ENCODE peak calls at places on chromosomes 11 and 22, in four cellular contexts. U is HCT116, B is K562, O is HepG2. V is an unnamed sample. For H3K36me3, the result is how much of the 10 kb centered on the place peaks cover.

GRCh38 chr11:4448995-4449394 is at the start of gene OR52K2:
- DNase-seq in U (no peak), O (no peak), B (no peak), V (no peak)

GRCh38 chr22:17772963-17773605 is 1.2 kb downstream of the BID start:
- DNase-seq in O (no peak), B (peak), U (no peak), V (no peak)

GRCh38 chr22:40232624-40233023 is 54.9 kb downstream of the TNRC6B start:
- DNase-seq in U (no peak), O (no peak), B (no peak), V (no peak)

GRCh38 chr11:121421149-121421906 is 30.8 kb upstream of the SORL1 start:
- DNase-seq in O (no peak), B (no peak), U (no peak), V (no peak)

GRCh38 chr22:29470159-29470855 is 9.7 kb upstream of the NEFH start:
- DNase-seq in U (peak), B (peak), O (peak), V (peak)

GRCh38 chr11:45879803-45880685 is 5.4 kb upstream of the MAPK8IP1 start:
- DNase-seq in O (no peak), B (peak), U (no peak), V (no peak)

GRCh38 chr22:25120093-25120561 is 79.5 kb upstream of the CRYBB3 start:
- DNase-seq in U (peak), O (peak), B (no peak), V (no peak)

GRCh38 chr22:48838376-48838775 is 989.3 kb downstream of the BRD1 start:
- DNase-seq in O (no peak), B (no peak), U (no peak), V (no peak)

GRCh38 chr11:4127357-4127756 is 32.8 kb downstream of the RRM1 start:
- DNase-seq in U (no peak), O (no peak), B (no peak), V (no peak)

GRCh38 chr11:46036009-46036408 is 85.2 kb downstream of the PHF21A start:
- DNase-seq in O (no peak), B (no peak), U (no peak), V (no peak)

GRCh38 chr11:12061851-12062560 is 48.4 kb upstream of the MICAL2 start:
- DNase-seq in B (no peak), U (no peak), O (no peak), V (no peak)

GRCh38 chr11:120717623-120718022 is 206.1 kb downstream of the GRIK4 start:
- DNase-seq in U (no peak), B (no peak), O (no peak), V (no peak)

GRCh38 chr11:79762271-79762935 is 321.6 kb upstream of the TENM4 start:
- DNase-seq in O (peak), U (no peak), B (no peak), V (no peak)

GRCh38 chr11:44191322-44192014 is 96.0 kb downstream of the EXT2 start:
- DNase-seq in U (no peak), B (no peak), O (no peak), V (no peak)

GRCh38 chr11:134864968-134865305 is 452.9 kb upstream of the B3GAT1 start:
- DNase-seq in B (no peak), O (no peak), U (no peak), V (no peak)

GRCh38 chr11:11038339-11039248 is 180.7 kb upstream of the ZBED5 start:
- DNase-seq in O (no peak), U (no peak), B (no peak), V (no peak)

GRCh38 chr11:87304350-87304749 is 266.6 kb downstream of the TMEM135 start:
- DNase-seq in O (no peak), B (no peak), U (no peak), V (no peak)

GRCh38 chr22:17131686-17132085 is 10.5 kb upstream of the TMEM121B start:
- DNase-seq in O (no peak), U (no peak), B (no peak), V (no peak)

GRCh38 chr22:26848244-26848920 is 191.0 kb downstream of the MIAT start:
- DNase-seq in O (no peak), B (no peak), U (no peak), V (no peak)

GRCh38 chr11:27213232-27213660 is 149.8 kb downstream of the CCDC34 start:
- DNase-seq in B (no peak), U (no peak), O (no peak), V (peak)

GRCh38 chr11:77560605-77561004 is 29.1 kb upstream of the AQP11 start:
- DNase-seq in O (peak), U (peak), B (no peak), V (no peak)

GRCh38 chr11:14258177-14258935 is 100.6 kb downstream of the RRAS2 start:
- DNase-seq in O (peak), B (no peak), U (peak), V (peak)

GRCh38 chr22:18091916-18092526 is 14.2 kb downstream of the PEX26 start:
- DNase-seq in O (peak), U (no peak), B (no peak), V (no peak)

GRCh38 chr11:130546438-130546837 is 98.0 kb downstream of the ADAMTS15 start:
- DNase-seq in O (no peak), B (no peak), U (no peak), V (no peak)

GRCh38 chr11:94132152-94132558 is 3.5 kb downstream of the PANX1 start:
- DNase-seq in U (no peak), O (no peak), B (no peak), V (no peak)

GRCh38 chr11:77136074-77136473 is 8.0 kb downstream of the MYO7A start:
- DNase-seq in B (no peak), O (no peak), U (no peak), V (no peak)

GRCh38 chr22:37139762-37140161 is 10.0 kb downstream of the IL2RB start:
- DNase-seq in O (no peak), B (no peak), U (no peak), V (no peak)

GRCh38 chr11:68950776-68951175 is 30.0 kb downstream of the MRGPRD start:
- DNase-seq in B (no peak), U (no peak), O (no peak), V (no peak)

GRCh38 chr11:82867495-82868082 is 32.6 kb downstream of the PRCP start:
- DNase-seq in B (peak), U (peak), O (peak), V (peak)

GRCh38 chr11:87849216-87849615 is 326.0 kb downstream of the RAB38 start:
- DNase-seq in B (no peak), O (no peak), U (no peak), V (no peak)

GRCh38 chr11:112211556-112211955 is 14.7 kb upstream of the PTS start:
- DNase-seq in U (no peak), O (no peak), B (no peak), V (no peak)

GRCh38 chr11:1750481-1750839 is at the start of gene IFITM10:
- DNase-seq in O (no peak), U (no peak), B (peak), V (no peak)

GRCh38 chr11:42992594-42992993 is 319.2 kb upstream of the API5 start:
- DNase-seq in U (no peak), B (no peak), O (no peak), V (no peak)

GRCh38 chr22:37484115-37485005 is 1.8 kb downstream of the MFNG start:
- DNase-seq in O (no peak), U (no peak), B (no peak), V (no peak)

GRCh38 chr11:45007011-45007410 is 56.3 kb upstream of the TP53I11 start:
- DNase-seq in U (no peak), B (no peak), O (no peak), V (no peak)

DNA sequence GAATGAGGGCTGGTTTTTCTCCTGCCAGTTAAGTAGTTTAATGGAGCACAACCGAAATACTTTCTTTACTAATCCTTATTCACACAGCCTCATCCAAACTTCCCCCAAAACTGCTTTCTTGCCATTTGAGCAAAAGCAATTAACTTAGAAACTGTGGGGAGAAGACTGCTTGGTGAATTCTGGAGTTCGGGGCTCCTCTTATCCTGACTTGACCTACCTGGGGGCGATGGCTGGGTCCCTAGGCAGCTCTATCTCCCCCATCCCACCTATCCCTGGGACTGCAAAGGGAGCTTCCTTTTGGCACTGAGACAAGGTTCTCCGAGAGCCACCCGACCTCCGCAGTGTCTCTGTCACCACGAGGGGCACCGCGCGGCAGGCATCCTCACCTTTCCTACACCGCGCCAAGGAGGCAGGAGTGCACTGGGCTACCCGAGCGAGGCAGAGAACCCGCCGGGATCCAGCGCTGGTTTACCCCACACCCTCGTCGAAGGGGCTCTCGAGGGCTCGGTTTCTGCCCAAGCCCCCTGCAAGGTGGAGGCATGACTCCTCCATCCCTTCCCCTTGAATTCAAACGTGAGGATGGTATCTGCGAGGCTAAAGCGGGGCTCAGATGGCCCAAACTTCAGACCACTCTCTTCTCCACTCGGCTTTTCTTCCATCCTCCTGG is 731 bp downstream of the DESI1 start:
- DNase-seq in B (peak), U (no peak), O (peak), V (no peak)
- TF ChIP-seq POLR2AphosphoS5 in B (no peak), U (no peak), O (no peak), V (no peak)

GRCh38 chr11:117391181-117391580 is 63.5 kb downstream of the CEP164 start:
- DNase-seq in B (no peak), U (no peak), O (no peak), V (no peak)
- H3K36me3 ChIP-seq in B (under half), U (under half), O (under half), V (under half)

DNA sequence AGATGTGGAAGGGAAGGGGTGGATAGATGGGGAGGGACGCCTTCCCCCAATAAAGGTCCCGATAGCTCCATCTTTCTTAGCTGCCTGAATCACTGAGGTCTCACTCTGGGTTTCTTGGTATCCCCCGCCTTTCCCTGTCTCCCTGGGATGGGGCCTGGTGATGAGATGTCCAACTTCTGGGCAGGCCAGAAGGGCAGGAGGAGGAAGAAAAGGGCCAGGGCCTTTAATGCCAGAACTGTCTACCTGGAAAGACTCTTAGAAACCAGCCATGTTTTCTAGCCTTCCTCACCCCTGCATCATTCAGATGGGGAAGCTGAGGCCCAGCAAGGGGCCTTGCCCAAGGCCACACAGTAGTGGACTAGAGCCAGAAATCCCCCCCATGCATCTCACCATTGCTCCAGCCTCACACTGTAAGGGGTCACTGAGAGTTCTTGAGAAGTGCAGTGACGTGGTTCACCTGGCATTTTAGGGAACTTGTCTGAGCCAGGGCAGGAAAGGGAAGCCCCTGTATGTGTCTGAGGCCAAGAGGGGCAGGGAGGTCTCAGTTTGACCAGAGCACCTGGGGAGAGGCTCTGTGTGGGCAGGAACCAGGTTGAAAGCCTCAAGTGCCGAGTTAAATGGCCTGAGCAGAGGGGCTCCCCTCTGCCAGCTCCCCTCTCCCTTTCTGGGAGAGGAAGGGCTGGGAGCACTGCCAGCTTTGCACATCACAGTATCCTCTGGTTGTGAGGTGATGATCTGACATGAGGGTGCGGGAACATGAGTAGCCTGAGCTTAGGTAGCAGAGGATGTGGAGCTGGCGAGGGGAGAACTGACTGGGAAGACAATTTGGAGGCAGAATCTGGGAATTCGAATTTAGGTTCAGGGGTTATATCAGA is 14.3 kb downstream of the ARHGEF17 start:
- DNase-seq in O (no peak), U (no peak), B (no peak), V (no peak)
- TF ChIP-seq TCF7L2 in O (no peak), U (no peak), B (no peak), V (no peak)

GRCh38 chr11:119474682-119475596 is 52.0 kb upstream of the THY1 start:
- DNase-seq in B (peak), U (no peak), O (peak), V (peak)
- TF ChIP-seq POLR2AphosphoS5 in B (no peak), U (no peak), O (no peak), V (no peak)

GRCh38 chr11:34830035-34830434 is 86.1 kb downstream of the APIP start:
- DNase-seq in U (no peak), B (peak), O (no peak), V (no peak)

GRCh38 chr11:34826384-34826726 is 89.8 kb downstream of the APIP start:
- DNase-seq in B (no peak), O (no peak), U (no peak), V (no peak)

GRCh38 chr11:34833602-34834001 is 82.6 kb downstream of the APIP start:
- DNase-seq in U (no peak), B (no peak), O (no peak), V (no peak)

GRCh38 chr11:34827239-34827638 is 88.9 kb downstream of the APIP start:
- DNase-seq in U (no peak), O (no peak), B (no peak), V (no peak)

DNA sequence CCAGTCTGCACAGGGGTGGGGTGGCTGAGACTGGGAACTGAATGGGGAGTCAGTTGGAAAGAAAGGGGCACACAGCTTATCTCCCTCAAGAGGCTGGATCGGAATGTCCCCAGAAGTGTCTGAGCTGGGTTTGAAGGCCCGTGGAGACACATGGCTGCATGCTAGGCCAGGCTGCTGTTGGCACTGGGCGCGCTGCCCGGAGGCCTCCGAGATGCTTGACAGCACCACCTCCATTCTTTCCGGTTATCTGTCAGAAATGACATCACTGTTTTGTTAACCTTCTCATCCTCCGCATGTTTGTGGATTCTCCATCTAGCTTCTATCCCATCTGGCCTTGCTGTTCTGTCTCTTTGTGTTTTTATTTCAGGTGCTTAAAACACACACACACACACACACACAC is 85.5 kb downstream of the APIP start:
- DNase-seq in B (no peak), O (no peak), U (no peak), V (no peak)
- H3K36me3 ChIP-seq in B (under half), O (under half), U (under half), V (under half)

GRCh38 chr11:16215352-16215751 is 141.0 kb downstream of the SOX6 start:
- DNase-seq in B (no peak), O (no peak), U (no peak), V (no peak)
- TF ChIP-seq TCF7L2 in B (no peak), O (no peak), U (no peak), V (no peak)

GRCh38 chr11:8597182-8597581 is 3.2 kb upstream of the STK33 start:
- DNase-seq in O (no peak), U (no peak), B (no peak), V (no peak)
- TF ChIP-seq POLR2AphosphoS5 in O (no peak), U (no peak), B (no peak), V (no peak)

GRCh38 chr11:2940166-2940929 is 11.1 kb upstream of the PHLDA2 start:
- DNase-seq in O (peak), U (peak), B (no peak), V (no peak)
- H3K36me3 ChIP-seq in O (under half), U (under half), B (under half), V (under half)

GRCh38 chr22:49996532-49997220 is 15.9 kb downstream of the IL17REL start:
- DNase-seq in B (no peak), O (no peak), U (no peak), V (no peak)
- TF ChIP-seq TCF7L2 in B (no peak), O (no peak), U (no peak), V (no peak)

DNA sequence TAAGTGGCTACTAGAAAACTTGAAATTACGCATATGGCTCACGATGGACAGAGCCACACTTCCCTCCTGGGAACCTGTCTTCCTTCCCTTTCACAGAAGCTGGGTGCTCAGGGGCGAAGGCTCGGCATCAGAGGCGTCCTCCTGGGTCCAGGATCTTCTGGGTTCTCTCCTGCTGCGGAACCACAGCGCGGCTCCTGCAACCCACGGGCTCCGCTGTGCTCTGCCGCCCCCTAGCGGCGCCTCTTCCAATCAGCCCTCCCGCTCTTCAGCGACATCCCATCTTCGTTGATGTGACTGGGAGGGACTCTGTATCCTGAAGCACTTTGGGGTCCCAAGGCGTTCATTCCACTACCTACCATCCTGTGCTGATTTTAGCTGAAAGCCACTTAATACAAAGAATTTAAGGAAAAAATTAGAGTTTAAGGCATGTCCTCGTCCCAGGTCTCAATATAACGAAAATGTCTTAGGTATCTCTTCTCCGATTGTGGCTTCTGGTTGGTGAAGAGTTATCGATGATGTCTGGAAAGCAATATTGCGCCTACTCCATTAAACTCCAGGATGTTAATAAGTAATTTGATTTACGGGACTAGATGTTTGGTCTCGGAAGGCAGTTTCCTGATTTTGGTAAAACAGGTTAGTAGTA is 14.8 kb upstream of the RPS3 start:
- DNase-seq in U (peak), O (peak), B (peak), V (no peak)
- TF ChIP-seq POLR2AphosphoS5 in U (no peak), O (no peak), B (no peak), V (peak)